ENCODE peak calls at places on chromosomes 3 and 15, in four cellular contexts. J, G, T and D are unnamed samples.
A peak's percentile ranks its signal among the peaks of the same experiment; 100 is the strongest.

GRCh38 chr15:67838789-67839332 is 984 bp downstream of the RNU6-1 start:
- DNase-seq in J (no peak), G (peak; percentile 56), T (no peak), D (no peak)

GRCh38 chr3:141477224-141477623 is 9.6 kb upstream of the RASA2 start:
- DNase-seq in J (no peak), G (peak; percentile 20), T (no peak), D (no peak)

GRCh38 chr3:69568458-69568857 is 170.8 kb upstream of the MITF start:
- DNase-seq in J (no peak), G (no peak), T (no peak), D (no peak)

GRCh38 chr3:52391096-52391495 is 53.8 kb downstream of the SEMA3G start:
- DNase-seq in J (no peak), G (no peak), T (no peak), D (no peak)

GRCh38 chr15:20352241-20353200 is 189.1 kb downstream of the GOLGA6L6 start:
- DNase-seq in J (no peak), G (no peak), T (no peak), D (no peak)

GRCh38 chr15:58078591-58078990 is 13.1 kb upstream of the ALDH1A2 start:
- DNase-seq in J (no peak), G (no peak), T (no peak), D (no peak)

GRCh38 chr3:127096256-127097008 is 96.5 kb upstream of the PRR23E start:
- DNase-seq in J (no peak), G (no peak), T (no peak), D (no peak)

GRCh38 chr3:37862712-37863551 is 1.3 kb downstream of the CTDSPL start:
- DNase-seq in J (no peak), G (peak; percentile 66), T (no peak), D (no peak)

GRCh38 chr3:61926913-61927312 is 365.5 kb downstream of the PTPRG start:
- DNase-seq in J (no peak), G (no peak), T (no peak), D (no peak)

GRCh38 chr3:141052570-141053069 is 1.5 kb downstream of the SPSB4 start:
- DNase-seq in J (no peak), G (no peak), T (no peak), D (no peak)

GRCh38 chr15:68424754-68425390 is 7.1 kb downstream of the ITGA11 start:
- DNase-seq in J (no peak), G (no peak), T (no peak), D (no peak)

GRCh38 chr3:154243353-154243752 is 80.9 kb downstream of the DHX36 start:
- DNase-seq in J (no peak), G (no peak), T (no peak), D (no peak)

GRCh38 chr15:92097473-92098178 is 244.1 kb downstream of the SLCO3A1 start:
- DNase-seq in J (peak; percentile 36), G (peak; percentile 30), T (no peak), D (peak; percentile 16)

GRCh38 chr3:13497386-13497785 is 17.3 kb downstream of the HDAC11 start:
- DNase-seq in J (no peak), G (no peak), T (no peak), D (no peak)

GRCh38 chr15:88615303-88616107 is 5.6 kb upstream of the AEN start:
- DNase-seq in J (no peak), G (peak; percentile 67), T (no peak), D (no peak)

GRCh38 chr3:157354722-157355121 is 81.9 kb upstream of the PTX3 start:
- DNase-seq in J (peak; percentile 16), G (no peak), T (no peak), D (peak; percentile 15)

GRCh38 chr15:69414702-69415161 is 583 bp downstream of the KIF23 start:
- DNase-seq in J (peak; percentile 67), G (peak; percentile 74), T (no peak), D (peak; percentile 4)

GRCh38 chr3:159765025-159765859 is 223.4 kb upstream of the IL12A start:
- DNase-seq in J (no peak), G (no peak), T (peak; percentile 53), D (peak; percentile 85)

GRCh38 chr15:67803996-67804843 is 21.1 kb upstream of the SKOR1 start:
- DNase-seq in J (peak; percentile 51), G (peak; percentile 7), T (no peak), D (no peak)

GRCh38 chr3:64340636-64341240 is 115.5 kb upstream of the PRICKLE2 start:
- DNase-seq in J (no peak), G (no peak), T (no peak), D (no peak)

GRCh38 chr3:37338500-37338899 is 164.1 kb upstream of the LRRFIP2 start:
- DNase-seq in J (no peak), G (no peak), T (no peak), D (no peak)

GRCh38 chr3:134357914-134358811 is 16.1 kb downstream of the AMOTL2 start:
- DNase-seq in J (peak; percentile 26), G (peak; percentile 87), T (peak; percentile 60), D (peak; percentile 52)

GRCh38 chr15:69848551-69849231 is 249.0 kb downstream of the TLE3 start:
- DNase-seq in J (no peak), G (no peak), T (no peak), D (no peak)

GRCh38 chr3:159814161-159814560 is 174.5 kb upstream of the IL12A start:
- DNase-seq in J (no peak), G (no peak), T (peak; percentile 31), D (no peak)

GRCh38 chr15:92391640-92392039 is 2.0 kb upstream of the ST8SIA2 start:
- DNase-seq in J (no peak), G (peak; percentile 6), T (no peak), D (peak; percentile 36)

GRCh38 chr15:71659730-71660067 is 150.7 kb upstream of the NR2E3 start:
- DNase-seq in J (no peak), G (no peak), T (no peak), D (no peak)

GRCh38 chr3:172129868-172130751 is 90.7 kb downstream of the FNDC3B start:
- DNase-seq in J (peak; percentile 81), G (peak; percentile 95), T (no peak), D (peak; percentile 91)

GRCh38 chr3:19811689-19812088 is 122.3 kb downstream of the EFHB start:
- DNase-seq in J (peak; percentile 61), G (no peak), T (no peak), D (no peak)

GRCh38 chr15:77225088-77225487 is 154.2 kb upstream of the TSPAN3 start:
- DNase-seq in J (no peak), G (no peak), T (no peak), D (no peak)

GRCh38 chr3:192825657-192826200 is 91.9 kb downstream of the MB21D2 start:
- DNase-seq in J (no peak), G (peak; percentile 28), T (no peak), D (no peak)

GRCh38 chr15:98889930-98890695 is 117.5 kb downstream of the PGPEP1L start:
- DNase-seq in J (no peak), G (no peak), T (no peak), D (no peak)

GRCh38 chr15:52100807-52101206 is 11.8 kb downstream of the BCL2L10 start:
- DNase-seq in J (no peak), G (no peak), T (no peak), D (peak; percentile 35)

GRCh38 chr15:59587085-59587826 is 24.3 kb upstream of the GCNT3 start:
- DNase-seq in J (no peak), G (no peak), T (no peak), D (peak; percentile 81)

GRCh38 chr3:195709676-195710085 is 11.1 kb upstream of the MUC20 start:
- DNase-seq in J (peak; percentile 31), G (no peak), T (no peak), D (no peak)

GRCh38 chr3:195708066-195708465 is 12.7 kb upstream of the MUC20 start:
- DNase-seq in J (no peak), G (no peak), T (no peak), D (no peak)

GRCh38 chr3:195711813-195712534 is 8.8 kb upstream of the MUC20 start:
- DNase-seq in J (peak; percentile 20), G (no peak), T (no peak), D (no peak)

GRCh38 chr3:195705081-195705991 is 15.4 kb upstream of the MUC20 start:
- DNase-seq in J (peak; percentile 25), G (no peak), T (no peak), D (no peak)

DNA sequence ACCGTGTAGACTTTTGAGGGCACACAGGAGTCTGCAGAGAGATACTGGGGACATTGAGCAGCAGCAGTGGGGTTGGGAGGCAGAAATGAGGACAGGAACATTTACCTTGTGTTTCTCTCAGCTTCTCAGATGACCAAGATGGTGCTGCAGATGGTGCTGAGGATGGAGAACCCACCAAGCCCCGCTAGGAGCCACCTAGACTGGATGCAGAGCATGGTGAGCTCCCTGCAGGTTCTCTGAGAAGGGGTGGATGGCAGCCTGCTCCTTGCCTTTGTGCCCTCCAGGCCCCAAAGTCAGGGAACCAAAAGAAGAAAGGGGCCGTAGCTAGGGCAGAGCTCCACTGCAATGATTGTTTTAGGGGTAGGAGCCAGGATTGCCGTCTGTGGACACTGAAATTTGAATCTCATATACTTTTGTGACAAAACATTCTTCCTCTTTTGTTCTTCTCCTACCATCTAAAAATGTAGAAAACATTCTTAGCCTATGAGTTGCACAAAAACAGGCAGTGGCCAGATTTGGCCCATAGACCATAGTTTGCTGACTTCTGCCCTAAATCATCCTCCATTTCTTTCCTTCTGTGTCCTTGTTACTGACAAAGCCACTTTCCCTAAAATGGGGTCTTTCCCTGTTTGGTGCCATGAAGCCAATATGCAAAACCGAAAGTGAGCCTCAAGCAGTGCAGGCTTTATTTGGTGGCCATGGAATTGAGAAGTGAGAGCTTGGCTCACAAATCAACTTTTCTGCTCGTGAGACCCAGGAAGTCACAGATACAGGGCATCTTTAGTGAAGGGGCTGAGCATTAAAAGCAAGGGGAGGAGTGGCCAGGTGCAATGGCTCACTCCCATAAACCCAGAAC is 11.9 kb upstream of the MUC20 start:
- DNase-seq in J (no peak), G (no peak), T (no peak), D (no peak)
- TF ChIP-seq FOSL1 in J (no peak), G (no peak), T (no peak), D (no peak)

DNA sequence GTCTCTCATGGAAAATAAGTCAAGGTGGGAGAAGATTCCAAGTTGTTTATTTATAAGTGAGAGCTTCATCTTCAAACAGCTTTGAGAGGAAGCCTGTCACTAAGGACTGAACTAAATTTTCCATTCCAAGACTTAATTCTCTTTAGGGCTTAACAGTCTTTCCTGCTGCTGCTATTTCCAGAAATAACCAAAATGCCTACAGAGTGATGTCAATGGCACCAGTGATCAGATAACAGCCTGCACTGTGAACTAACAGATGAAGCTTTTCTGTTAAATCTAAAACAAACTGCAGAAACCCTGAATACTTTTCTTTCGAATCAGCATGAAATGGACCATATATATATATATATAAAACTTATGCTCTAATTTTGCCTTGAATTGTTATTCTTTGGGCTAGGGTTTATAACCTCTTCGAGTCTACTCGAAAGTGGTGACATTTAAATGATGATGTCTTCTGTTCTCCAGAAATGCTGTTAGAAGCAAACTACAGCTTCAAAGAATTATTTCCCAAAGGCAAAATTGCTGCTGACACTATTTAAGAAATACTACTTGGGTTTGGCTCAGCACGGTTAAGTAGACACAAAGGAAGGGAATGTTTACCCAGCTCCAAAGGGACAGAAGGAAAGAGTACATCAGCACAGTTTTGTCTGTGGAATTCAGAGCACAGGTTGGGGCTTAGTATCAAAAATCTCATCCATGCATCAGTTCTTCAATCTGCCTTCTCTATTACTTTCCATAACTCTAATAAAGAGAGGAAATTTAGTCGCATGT is 238.5 kb upstream of the LRRN1 start:
- DNase-seq in J (no peak), G (no peak), T (no peak), D (no peak)
- H3K27ac ChIP-seq in J (no peak overlapping the region), G (no peak overlapping the region), T (no peak overlapping the region), D (no peak overlapping the region)

GRCh38 chr3:30615615-30616346 is 9.4 kb downstream of the TGFBR2 start:
- DNase-seq in J (no peak), G (no peak), T (no peak), D (no peak)
- TF ChIP-seq FOSL1 in J (no peak), G (no peak), T (no peak), D (no peak)

GRCh38 chr3:115858995-115859807 is 235.9 kb downstream of the GAP43 start:
- DNase-seq in J (no peak), G (no peak), T (peak; percentile 62), D (no peak)
- H3K27ac ChIP-seq in J (no peak overlapping the region), G (no peak overlapping the region), T (no peak overlapping the region), D (no peak overlapping the region)